ENCODE peak calls at places on chromosomes 1 and 21, in nine cellular contexts. N, I, X, D, J, F, U, T and S are unnamed samples.

GRCh38 chr21:41827951-41828883 is 50.9 kb downstream of the PRDM15 start:
- DNase-seq in N (no peak), I (no peak), X (no peak), D (no peak), J (no peak), F (no peak), U (no peak), T (no peak), S (no peak)

GRCh38 chr1:172465617-172466016 is 21.7 kb upstream of the PIGC start:
- DNase-seq in N (no peak), I (no peak), X (no peak), D (no peak), J (no peak), F (no peak), U (no peak), T (no peak), S (no peak)

GRCh38 chr1:229199261-229199850 is 71.6 kb upstream of the RAB4A start:
- DNase-seq in N (no peak), I (no peak), X (no peak), D (no peak), J (no peak), F (no peak), U (no peak), T (no peak), S (peak)

GRCh38 chr1:117842408-117843170 is 86.8 kb downstream of the GDAP2 start:
- DNase-seq in N (no peak), I (no peak), X (no peak), D (peak), J (no peak), F (no peak), U (no peak), T (no peak), S (peak)

GRCh38 chr1:54464477-54465146 is 58.4 kb upstream of the SSBP3 start:
- DNase-seq in N (no peak), I (no peak), X (no peak), D (no peak), J (no peak), F (no peak), U (peak), T (no peak), S (no peak)

GRCh38 chr1:99727575-99728190 is 38.8 kb downstream of the FRRS1 start:
- DNase-seq in N (peak), I (no peak), X (no peak), D (no peak), J (no peak), F (no peak), U (no peak), T (no peak), S (peak)

GRCh38 chr1:226895644-226896043 is 25.2 kb downstream of the PSEN2 start:
- DNase-seq in N (no peak), I (no peak), X (no peak), D (no peak), J (no peak), F (no peak), U (no peak), T (no peak), S (no peak)

GRCh38 chr1:10901091-10901893 is 104.8 kb upstream of the CASZ1 start:
- DNase-seq in N (no peak), I (no peak), X (no peak), D (no peak), J (no peak), F (no peak), U (no peak), T (no peak), S (no peak)

GRCh38 chr1:3067301-3067670 is 1.7 kb upstream of the PRDM16 start:
- DNase-seq in N (no peak), I (no peak), X (no peak), D (no peak), J (no peak), F (no peak), U (no peak), T (no peak), S (no peak)